ENCODE peak calls at places on chromosome 4, in ten cellular contexts. One of them, this sample, is unnamed.

GRCh38 chr4:172997851-172998250 is 170.8 kb upstream of the GALNT7 start:
- DNase-seq in dorsolateral prefrontal cortex: no peak
- DNase-seq in cardiac fibroblast: no peak
- DNase-seq in lower leg skin: no peak
- DNase-seq in lung: no peak
- DNase-seq in choroid plexus epithelial cell: peak
- DNase-seq in left lung: no peak
- DNase-seq in lower lobe of right lung: no peak
- DNase-seq in AG09309: no peak
- DNase-seq in GM06990: no peak
- DNase-seq in this sample: no peak

GRCh38 chr4:147984065-147984777 is 252.3 kb downstream of the ARHGAP10 start:
- DNase-seq in dorsolateral prefrontal cortex: no peak
- DNase-seq in cardiac fibroblast: peak
- DNase-seq in lower leg skin: no peak
- DNase-seq in lung: no peak
- DNase-seq in choroid plexus epithelial cell: peak
- DNase-seq in left lung: no peak
- DNase-seq in lower lobe of right lung: no peak
- DNase-seq in AG09309: no peak
- DNase-seq in GM06990: peak
- DNase-seq in this sample: no peak

GRCh38 chr4:120870279-120870673 is 52.2 kb downstream of the PRDM5 start:
- DNase-seq in dorsolateral prefrontal cortex: no peak
- DNase-seq in cardiac fibroblast: no peak
- DNase-seq in lower leg skin: no peak
- DNase-seq in lung: no peak
- DNase-seq in choroid plexus epithelial cell: no peak
- DNase-seq in left lung: no peak
- DNase-seq in lower lobe of right lung: no peak
- DNase-seq in AG09309: no peak
- DNase-seq in GM06990: no peak
- DNase-seq in this sample: no peak

GRCh38 chr4:162909952-162910351 is 256.7 kb downstream of the NAF1 start:
- DNase-seq in dorsolateral prefrontal cortex: no peak
- DNase-seq in cardiac fibroblast: no peak
- DNase-seq in lower leg skin: no peak
- DNase-seq in lung: no peak
- DNase-seq in choroid plexus epithelial cell: peak
- DNase-seq in left lung: no peak
- DNase-seq in lower lobe of right lung: no peak
- DNase-seq in AG09309: no peak
- DNase-seq in GM06990: no peak
- DNase-seq in this sample: no peak

GRCh38 chr4:139844459-139845036 is 178.9 kb downstream of the MGST2 start:
- DNase-seq in dorsolateral prefrontal cortex: no peak
- DNase-seq in cardiac fibroblast: no peak
- DNase-seq in lower leg skin: no peak
- DNase-seq in lung: no peak
- DNase-seq in choroid plexus epithelial cell: no peak
- DNase-seq in left lung: no peak
- DNase-seq in lower lobe of right lung: no peak
- DNase-seq in AG09309: no peak
- DNase-seq in GM06990: no peak
- DNase-seq in this sample: no peak

GRCh38 chr4:185307136-185307950 is 88.4 kb downstream of the LRP2BP start:
- DNase-seq in dorsolateral prefrontal cortex: no peak
- DNase-seq in cardiac fibroblast: no peak
- DNase-seq in lower leg skin: no peak
- DNase-seq in lung: no peak
- DNase-seq in choroid plexus epithelial cell: peak
- DNase-seq in left lung: no peak
- DNase-seq in lower lobe of right lung: no peak
- DNase-seq in AG09309: no peak
- DNase-seq in GM06990: peak
- DNase-seq in this sample: no peak

GRCh38 chr4:149347139-149347538 is 468.5 kb downstream of the IQCM start:
- DNase-seq in dorsolateral prefrontal cortex: no peak
- DNase-seq in cardiac fibroblast: peak
- DNase-seq in lower leg skin: no peak
- DNase-seq in lung: no peak
- DNase-seq in choroid plexus epithelial cell: peak
- DNase-seq in left lung: no peak
- DNase-seq in lower lobe of right lung: no peak
- DNase-seq in AG09309: no peak
- DNase-seq in GM06990: no peak
- DNase-seq in this sample: no peak

GRCh38 chr4:16270654-16271328 is 44.5 kb upstream of the TAPT1 start:
- DNase-seq in dorsolateral prefrontal cortex: no peak
- DNase-seq in cardiac fibroblast: no peak
- DNase-seq in lower leg skin: no peak
- DNase-seq in lung: no peak
- DNase-seq in choroid plexus epithelial cell: no peak
- DNase-seq in left lung: no peak
- DNase-seq in lower lobe of right lung: no peak
- DNase-seq in AG09309: no peak
- DNase-seq in GM06990: no peak
- DNase-seq in this sample: no peak

GRCh38 chr4:172740434-172740833 is 428.2 kb upstream of the GALNT7 start:
- DNase-seq in dorsolateral prefrontal cortex: no peak
- DNase-seq in cardiac fibroblast: no peak
- DNase-seq in lower leg skin: no peak
- DNase-seq in lung: no peak
- DNase-seq in choroid plexus epithelial cell: no peak
- DNase-seq in left lung: no peak
- DNase-seq in lower lobe of right lung: no peak
- DNase-seq in AG09309: no peak
- DNase-seq in GM06990: peak
- DNase-seq in this sample: no peak

GRCh38 chr4:8525383-8526120 is 54.6 kb upstream of the GPR78 start:
- DNase-seq in dorsolateral prefrontal cortex: no peak
- DNase-seq in cardiac fibroblast: peak
- DNase-seq in lower leg skin: no peak
- DNase-seq in lung: no peak
- DNase-seq in choroid plexus epithelial cell: peak
- DNase-seq in left lung: peak
- DNase-seq in lower lobe of right lung: no peak
- DNase-seq in AG09309: no peak
- DNase-seq in GM06990: no peak
- DNase-seq in this sample: no peak

GRCh38 chr4:156972370-156972980 is 876 bp upstream of the PDGFC start:
- DNase-seq in dorsolateral prefrontal cortex: no peak
- DNase-seq in cardiac fibroblast: no peak
- DNase-seq in lower leg skin: no peak
- DNase-seq in lung: no peak
- DNase-seq in choroid plexus epithelial cell: peak
- DNase-seq in left lung: no peak
- DNase-seq in lower lobe of right lung: no peak
- DNase-seq in AG09309: no peak
- DNase-seq in GM06990: no peak
- DNase-seq in this sample: no peak

GRCh38 chr4:72467633-72468032 is 101.4 kb downstream of the ADAMTS3 start:
- DNase-seq in dorsolateral prefrontal cortex: no peak
- DNase-seq in cardiac fibroblast: no peak
- DNase-seq in lower leg skin: no peak
- DNase-seq in lung: no peak
- DNase-seq in choroid plexus epithelial cell: no peak
- DNase-seq in left lung: no peak
- DNase-seq in lower lobe of right lung: no peak
- DNase-seq in AG09309: no peak
- DNase-seq in GM06990: no peak
- DNase-seq in this sample: no peak

GRCh38 chr4:90226734-90227133 is 99.5 kb downstream of the CCSER1 start:
- DNase-seq in dorsolateral prefrontal cortex: no peak
- DNase-seq in cardiac fibroblast: no peak
- DNase-seq in lower leg skin: no peak
- DNase-seq in lung: no peak
- DNase-seq in choroid plexus epithelial cell: peak
- DNase-seq in left lung: no peak
- DNase-seq in lower lobe of right lung: no peak
- DNase-seq in AG09309: no peak
- DNase-seq in GM06990: no peak
- DNase-seq in this sample: no peak

GRCh38 chr4:81260443-81261102 is 45.6 kb upstream of the PRKG2 start:
- DNase-seq in dorsolateral prefrontal cortex: no peak
- DNase-seq in cardiac fibroblast: no peak
- DNase-seq in lower leg skin: no peak
- DNase-seq in lung: no peak
- DNase-seq in choroid plexus epithelial cell: peak
- DNase-seq in left lung: no peak
- DNase-seq in lower lobe of right lung: no peak
- DNase-seq in AG09309: no peak
- DNase-seq in GM06990: no peak
- DNase-seq in this sample: no peak

GRCh38 chr4:98467627-98468072 is 190.8 kb downstream of the TSPAN5 start:
- DNase-seq in dorsolateral prefrontal cortex: peak
- DNase-seq in cardiac fibroblast: peak
- DNase-seq in lower leg skin: peak
- DNase-seq in lung: peak
- DNase-seq in choroid plexus epithelial cell: peak
- DNase-seq in left lung: no peak
- DNase-seq in lower lobe of right lung: peak
- DNase-seq in AG09309: peak
- DNase-seq in GM06990: no peak
- DNase-seq in this sample: peak

GRCh38 chr4:26171953-26172352 is 148.9 kb upstream of the RBPJ start:
- DNase-seq in dorsolateral prefrontal cortex: no peak
- DNase-seq in cardiac fibroblast: peak
- DNase-seq in lower leg skin: peak
- DNase-seq in lung: no peak
- DNase-seq in choroid plexus epithelial cell: peak
- DNase-seq in left lung: no peak
- DNase-seq in lower lobe of right lung: no peak
- DNase-seq in AG09309: no peak
- DNase-seq in GM06990: no peak
- DNase-seq in this sample: no peak

GRCh38 chr4:79049840-79050520 is 110.7 kb upstream of the PAQR3 start:
- DNase-seq in dorsolateral prefrontal cortex: no peak
- DNase-seq in cardiac fibroblast: no peak
- DNase-seq in lower leg skin: peak
- DNase-seq in lung: no peak
- DNase-seq in choroid plexus epithelial cell: no peak
- DNase-seq in left lung: peak
- DNase-seq in lower lobe of right lung: no peak
- DNase-seq in AG09309: no peak
- DNase-seq in GM06990: no peak
- DNase-seq in this sample: no peak
- H3K4me3 ChIP-seq in dorsolateral prefrontal cortex: no peak
- H3K4me3 ChIP-seq in cardiac fibroblast: no peak
- H3K4me3 ChIP-seq in lower leg skin: no peak
- H3K4me3 ChIP-seq in lung: no peak
- H3K4me3 ChIP-seq in choroid plexus epithelial cell: no peak
- H3K4me3 ChIP-seq in left lung: no peak
- H3K4me3 ChIP-seq in lower lobe of right lung: no peak
- H3K4me3 ChIP-seq in AG09309: peak
- H3K4me3 ChIP-seq in GM06990: no peak
- H3K4me3 ChIP-seq in this sample: no peak

DNA sequence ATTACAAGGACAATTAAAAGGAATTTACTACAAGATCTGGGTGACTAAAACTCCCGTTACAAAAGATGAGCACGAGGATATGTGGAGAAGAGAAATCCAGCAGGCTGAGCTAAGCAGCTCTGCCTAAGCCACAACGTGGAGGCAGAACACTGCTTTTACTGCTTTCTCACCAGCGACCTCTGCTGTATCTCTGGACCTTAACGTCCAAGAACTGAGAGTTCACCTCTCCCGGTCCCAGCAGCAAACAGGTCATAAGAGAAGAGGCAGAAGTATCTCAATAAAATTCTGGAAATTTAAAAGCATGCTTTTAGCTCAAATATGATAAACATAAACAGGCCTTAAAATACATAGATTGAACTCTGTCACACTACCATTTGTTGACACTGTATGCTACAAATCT is 81.0 kb downstream of the ADGRA3 start:
- DNase-seq in dorsolateral prefrontal cortex: no peak
- DNase-seq in cardiac fibroblast: peak
- DNase-seq in lower leg skin: no peak
- DNase-seq in lung: no peak
- DNase-seq in choroid plexus epithelial cell: peak
- DNase-seq in left lung: no peak
- DNase-seq in lower lobe of right lung: no peak
- DNase-seq in AG09309: peak
- DNase-seq in GM06990: no peak
- DNase-seq in this sample: peak
- TF ChIP-seq CTCF in dorsolateral prefrontal cortex: peak
- TF ChIP-seq CTCF in cardiac fibroblast: peak
- TF ChIP-seq CTCF in lower leg skin: no peak
- TF ChIP-seq CTCF in lung: no peak
- TF ChIP-seq CTCF in choroid plexus epithelial cell: peak
- TF ChIP-seq CTCF in left lung: peak
- TF ChIP-seq CTCF in lower lobe of right lung: peak
- TF ChIP-seq CTCF in AG09309: peak
- TF ChIP-seq CTCF in GM06990: peak
- TF ChIP-seq CTCF in this sample: peak

DNA sequence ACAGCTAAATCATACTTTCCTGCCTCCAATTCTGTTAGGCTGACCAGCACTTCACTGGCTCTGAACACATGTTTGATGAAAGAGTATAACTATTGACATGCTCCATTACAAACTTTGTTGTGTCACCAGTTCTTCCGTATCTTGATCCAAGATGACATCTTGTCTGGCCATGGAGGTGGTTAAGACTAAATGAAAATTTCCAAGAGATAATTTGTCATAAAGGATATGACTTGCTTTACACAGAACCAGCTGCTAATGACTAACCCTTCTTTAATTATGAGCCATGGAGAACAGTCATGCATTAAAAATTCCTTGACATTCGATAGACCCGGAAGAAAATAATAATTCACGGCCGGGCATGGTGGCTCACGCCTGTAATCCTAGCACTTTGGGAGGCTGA is 17.7 kb upstream of the N4BP2 start:
- DNase-seq in dorsolateral prefrontal cortex: no peak
- DNase-seq in cardiac fibroblast: no peak
- DNase-seq in lower leg skin: no peak
- DNase-seq in lung: no peak
- DNase-seq in choroid plexus epithelial cell: no peak
- DNase-seq in left lung: no peak
- DNase-seq in lower lobe of right lung: no peak
- DNase-seq in AG09309: no peak
- DNase-seq in GM06990: no peak
- DNase-seq in this sample: no peak
- H3K4me3 ChIP-seq in dorsolateral prefrontal cortex: no peak
- H3K4me3 ChIP-seq in cardiac fibroblast: no peak
- H3K4me3 ChIP-seq in lower leg skin: no peak
- H3K4me3 ChIP-seq in lung: no peak
- H3K4me3 ChIP-seq in choroid plexus epithelial cell: no peak
- H3K4me3 ChIP-seq in left lung: no peak
- H3K4me3 ChIP-seq in lower lobe of right lung: no peak
- H3K4me3 ChIP-seq in AG09309: no peak
- H3K4me3 ChIP-seq in GM06990: no peak
- H3K4me3 ChIP-seq in this sample: no peak

DNA sequence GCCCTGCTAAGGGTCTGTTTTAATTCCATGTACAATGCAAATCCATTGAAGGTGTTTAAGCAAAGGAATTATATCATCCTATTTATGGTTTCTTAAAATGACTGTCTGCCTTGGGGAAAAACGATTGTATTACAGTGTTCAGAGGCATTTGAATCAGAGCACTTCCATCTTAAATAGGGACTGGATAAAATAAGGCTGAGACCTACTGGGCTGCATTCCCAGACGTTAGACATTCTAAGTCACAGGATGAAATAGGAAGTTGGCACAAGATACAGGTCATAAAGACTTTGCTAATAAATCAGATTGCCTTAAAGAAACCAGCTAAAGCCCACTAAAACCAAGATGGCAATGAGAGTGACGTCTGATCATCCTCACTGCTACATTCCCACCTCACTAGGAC is 1167.2 kb upstream of the PABPC4L start:
- DNase-seq in dorsolateral prefrontal cortex: no peak
- DNase-seq in cardiac fibroblast: peak
- DNase-seq in lower leg skin: no peak
- DNase-seq in lung: no peak
- DNase-seq in choroid plexus epithelial cell: no peak
- DNase-seq in left lung: no peak
- DNase-seq in lower lobe of right lung: no peak
- DNase-seq in AG09309: no peak
- DNase-seq in GM06990: no peak
- DNase-seq in this sample: peak
- TF ChIP-seq CTCF in dorsolateral prefrontal cortex: no peak
- TF ChIP-seq CTCF in cardiac fibroblast: no peak
- TF ChIP-seq CTCF in lower leg skin: no peak
- TF ChIP-seq CTCF in lung: no peak
- TF ChIP-seq CTCF in choroid plexus epithelial cell: no peak
- TF ChIP-seq CTCF in left lung: no peak
- TF ChIP-seq CTCF in lower lobe of right lung: no peak
- TF ChIP-seq CTCF in AG09309: no peak
- TF ChIP-seq CTCF in GM06990: no peak
- TF ChIP-seq CTCF in this sample: no peak

This sample was measured in LNCaP clone FGC.